ENCODE peak calls at places on chromosomes 6 and 20, in four cellular contexts. E, Q, U and L are unnamed samples.

GRCh38 chr20:33130553-33130952 is 37.4 kb upstream of the BPIFA2 start:
- DNase-seq in E (peak; percentile 92), Q (no peak), U (no peak), L (no peak)

GRCh38 chr6:166932616-166933015 is 23.7 kb downstream of the RNASET2 start:
- DNase-seq in E (no peak), Q (no peak), U (no peak), L (no peak)

GRCh38 chr6:135362124-135362523 is 135.4 kb downstream of the AHI1 start:
- DNase-seq in E (no peak), Q (no peak), U (no peak), L (no peak)

GRCh38 chr6:136173519-136174507 is 76.3 kb downstream of the MTFR2 start:
- DNase-seq in E (no peak), Q (no peak), U (no peak), L (no peak)

GRCh38 chr6:111761783-111762312 is 111.4 kb downstream of the FYN start:
- DNase-seq in E (no peak), Q (no peak), U (no peak), L (peak; percentile 71)

GRCh38 chr6:42043787-42044475 is 6.4 kb upstream of the TAF8 start:
- DNase-seq in E (peak; percentile 85), Q (peak; percentile 89), U (peak; percentile 93), L (peak; percentile 92)

GRCh38 chr6:163349696-163350095 is 64.8 kb upstream of the QKI start:
- DNase-seq in E (no peak), Q (no peak), U (no peak), L (no peak)

GRCh38 chr6:10393544-10394225 is 21.2 kb downstream of the TFAP2A start:
- DNase-seq in E (no peak), Q (no peak), U (no peak), L (no peak)

GRCh38 chr6:137967689-137968467 is 100.8 kb downstream of the TNFAIP3 start:
- DNase-seq in E (peak; percentile 55), Q (no peak), U (no peak), L (no peak)

GRCh38 chr20:45052698-45053440 is 48.1 kb downstream of the KCNS1 start:
- DNase-seq in E (peak; percentile 68), Q (peak; percentile 34), U (no peak), L (no peak)

GRCh38 chr6:169589293-169589692 is 112.5 kb downstream of the WDR27 start:
- DNase-seq in E (peak; percentile 40), Q (peak; percentile 18), U (no peak), L (peak; percentile 82)

GRCh38 chr6:113672691-113673149 is 184.4 kb upstream of the MARCKS start:
- DNase-seq in E (peak; percentile 74), Q (no peak), U (peak; percentile 67), L (no peak)

GRCh38 chr6:45663181-45664180 is 285.7 kb upstream of the SUPT3H start:
- DNase-seq in E (peak; percentile 77), Q (peak; percentile 36), U (no peak), L (peak; percentile 51)

GRCh38 chr6:53659458-53659857 is 6.1 kb downstream of the KLHL31 start:
- DNase-seq in E (no peak), Q (no peak), U (no peak), L (no peak)

GRCh38 chr6:156427345-156427744 is 349.8 kb upstream of the ARID1B start:
- DNase-seq in E (peak; percentile 46), Q (no peak), U (no peak), L (no peak)

GRCh38 chr6:41599015-41599835 is 39.0 kb upstream of the MDFI start:
- DNase-seq in E (no peak), Q (no peak), U (peak; percentile 58), L (no peak)

DNA sequence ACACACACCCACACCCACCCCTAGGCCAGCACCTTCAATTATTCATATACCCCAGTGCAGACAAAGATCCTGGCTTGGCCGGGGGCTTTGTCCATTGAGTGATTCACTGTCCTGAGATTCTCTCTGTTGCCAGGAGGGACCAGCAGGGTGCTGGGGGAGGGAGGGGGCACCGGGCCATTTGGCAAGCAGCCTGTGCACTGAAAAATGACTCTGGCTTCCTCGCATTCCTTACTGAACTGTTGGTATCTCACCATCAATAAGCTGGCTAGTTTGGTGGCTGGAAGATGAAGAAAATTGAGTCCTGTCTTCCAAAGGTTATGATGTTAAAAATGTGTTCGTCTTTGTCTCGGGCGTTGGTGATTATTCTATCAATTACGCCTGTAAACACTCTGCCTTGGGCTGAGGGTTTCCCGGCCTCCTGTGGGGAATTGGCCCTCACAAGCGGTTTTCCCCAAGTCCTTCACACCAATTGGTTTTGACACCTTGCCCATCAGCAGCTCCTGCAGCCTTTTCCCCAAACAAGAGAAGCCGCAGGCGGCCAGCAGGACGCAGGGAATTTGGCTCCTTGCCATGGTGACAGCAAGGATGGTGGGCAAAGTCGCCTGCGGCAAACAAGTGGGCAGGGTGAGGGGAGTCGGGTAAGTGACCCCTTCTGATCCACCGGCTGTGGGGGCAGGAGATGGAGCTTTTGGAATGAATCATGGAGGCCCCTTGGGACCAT is 4.9 kb downstream of the VSTM2L start:
- DNase-seq in E (peak; percentile 86), Q (no peak), U (no peak), L (no peak)
- H3K27ac ChIP-seq in E (no peak overlapping the region), Q (no peak overlapping the region), U (no peak overlapping the region), L (no peak overlapping the region)

GRCh38 chr20:19078448-19079373 is 133.7 kb upstream of the SLC24A3 start:
- DNase-seq in E (no peak), Q (no peak), U (no peak), L (no peak)
- H3K27me3 ChIP-seq in E (no peaks in the 10 kb centered on the region), Q (no peaks in the 10 kb centered on the region), U (no peaks in the 10 kb centered on the region), L (no peaks in the 10 kb centered on the region)

GRCh38 chr6:164693934-164694333 is 615.5 kb downstream of the C6orf118 start:
- DNase-seq in E (no peak), Q (no peak), U (no peak), L (no peak)
- H3K27ac ChIP-seq in E (no peak overlapping the region), Q (no peak overlapping the region), U (no peak overlapping the region), L (no peak overlapping the region)

GRCh38 chr20:64043768-64044167 is 5.7 kb downstream of the SOX18 start:
- DNase-seq in E (no peak), Q (no peak), U (no peak), L (no peak)
- H3K27me3 ChIP-seq in E (peaks cover 31% of the 10 kb centered on the region), Q (no peaks in the 10 kb centered on the region), U (peaks cover 38% of the 10 kb centered on the region), L (no peaks in the 10 kb centered on the region)

DNA sequence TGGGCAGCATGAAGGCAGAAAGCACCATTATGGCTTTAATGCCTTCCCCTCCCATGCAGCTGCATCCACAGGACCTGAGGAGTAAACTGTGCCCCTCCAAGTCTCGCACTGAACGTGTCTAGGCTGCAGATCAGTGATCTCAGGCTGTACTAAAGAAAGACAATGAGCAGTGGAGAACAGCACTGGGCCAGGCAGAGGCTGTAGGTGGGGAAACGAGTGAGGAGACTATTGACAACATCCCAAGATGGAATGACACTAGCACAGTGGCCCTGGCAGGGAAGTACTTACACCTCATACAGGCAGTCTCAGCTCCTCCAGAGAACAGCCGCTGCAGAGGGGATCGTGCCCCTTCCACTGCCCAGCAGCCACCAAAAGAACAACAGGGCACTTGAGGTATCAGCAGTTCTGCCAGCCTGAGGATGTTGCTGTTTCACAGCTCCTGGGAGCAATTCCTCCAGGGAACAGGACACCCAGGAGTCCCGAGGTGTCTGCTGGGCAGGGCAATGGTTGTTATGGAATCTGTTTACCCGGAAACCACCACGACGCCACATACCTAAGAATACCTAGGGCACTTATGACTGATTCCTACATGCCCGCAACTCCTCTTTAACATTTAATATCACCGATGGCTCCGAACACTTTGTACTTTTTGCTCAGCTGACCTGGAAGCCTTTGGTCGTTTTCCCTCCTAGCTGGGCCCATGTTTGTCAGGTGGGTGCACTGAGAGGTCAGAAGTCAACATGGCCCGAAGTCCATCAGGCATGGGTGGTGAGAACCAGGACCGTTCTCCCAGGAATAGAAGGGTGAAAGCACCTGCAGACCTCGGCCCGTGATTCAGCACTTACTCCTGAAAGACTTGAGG is 79.1 kb downstream of the SLC22A23 start:
- DNase-seq in E (peak; percentile 30), Q (no peak), U (no peak), L (no peak)
- H3K27ac ChIP-seq in E (no peak overlapping the region), Q (no peak overlapping the region), U (peak overlapping the region; percentile 6), L (peak overlapping the region; percentile 20)

DNA sequence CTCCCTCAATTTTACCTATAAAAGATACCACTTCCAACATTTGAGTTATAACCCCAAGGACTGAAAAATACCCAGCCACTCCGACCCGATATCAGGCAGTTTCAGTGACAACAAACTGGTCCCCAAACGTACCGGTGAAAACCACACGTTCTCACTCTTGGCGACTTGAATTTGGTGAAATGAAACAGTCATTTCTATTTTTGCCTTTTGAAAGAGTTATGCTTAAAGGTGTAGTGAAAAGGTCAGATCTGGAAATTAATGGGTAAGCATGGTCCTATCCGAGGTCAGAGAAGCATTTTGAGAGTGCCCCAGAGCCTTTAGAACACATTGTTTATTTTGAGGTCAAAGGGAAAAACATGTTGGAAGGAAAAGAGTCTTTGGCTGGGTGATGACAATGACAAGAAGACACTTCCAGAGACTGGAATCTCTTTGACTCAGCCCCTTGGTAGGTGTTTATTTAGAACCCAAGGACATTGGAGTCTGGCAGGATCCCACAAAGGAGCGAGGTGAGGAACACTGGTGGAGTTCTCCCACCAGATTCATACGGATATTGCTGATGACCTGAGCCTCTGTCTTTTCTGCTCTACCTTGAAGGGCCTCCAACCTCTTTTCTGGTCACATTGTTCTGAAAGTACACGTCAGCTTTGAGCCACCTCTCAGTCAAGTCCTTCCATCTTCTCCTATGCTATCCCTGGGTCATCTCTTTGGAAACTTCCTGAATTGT is 235.0 kb downstream of the GMPR start:
- DNase-seq in E (no peak), Q (peak; percentile 23), U (no peak), L (no peak)
- H3K27me3 ChIP-seq in E (no peaks in the 10 kb centered on the region), Q (no peaks in the 10 kb centered on the region), U (no peaks in the 10 kb centered on the region), L (no peaks in the 10 kb centered on the region)

GRCh38 chr6:138987299-138987642 is 782 bp downstream of the REPS1 start:
- DNase-seq in E (no peak), Q (no peak), U (peak; percentile 77), L (peak; percentile 27)
- H3K27ac ChIP-seq in E (peak overlapping the region; percentile 63), Q (peak overlapping the region; percentile 74), U (peak overlapping the region; percentile 95), L (peak overlapping the region; percentile 89)

DNA sequence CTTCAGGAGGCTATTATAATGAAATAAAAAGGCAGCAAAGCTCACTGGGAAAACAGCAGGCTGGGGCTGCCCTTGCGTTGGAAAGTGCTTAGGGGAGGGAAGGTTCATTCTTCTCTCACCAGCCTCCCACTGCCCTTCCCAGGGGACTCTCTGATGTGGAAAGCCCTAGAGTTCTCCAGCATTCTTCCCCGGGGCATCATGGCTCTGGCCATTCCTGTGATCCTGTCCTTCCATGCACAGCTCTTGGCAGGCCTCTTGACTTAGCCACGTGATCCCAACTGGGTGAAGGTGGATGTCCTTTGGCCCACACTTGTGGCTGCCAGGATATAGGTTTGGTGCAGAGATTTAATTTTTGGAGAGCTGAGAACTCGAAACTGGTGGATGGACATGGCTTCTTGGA is 58.0 kb upstream of the ZNF831 start:
- DNase-seq in E (no peak), Q (no peak), U (no peak), L (no peak)
- H3K27me3 ChIP-seq in E (peaks cover under 1% of the 10 kb centered on the region), Q (no peaks in the 10 kb centered on the region), U (no peaks in the 10 kb centered on the region), L (no peaks in the 10 kb centered on the region)

GRCh38 chr20:62768815-62769287 is 27.4 kb upstream of the MRGBP start:
- DNase-seq in E (peak; percentile 40), Q (no peak), U (no peak), L (no peak)

GRCh38 chr20:62770111-62770910 is 26.0 kb upstream of the MRGBP start:
- DNase-seq in E (no peak), Q (no peak), U (no peak), L (no peak)

GRCh38 chr20:62769346-62770071 is 26.8 kb upstream of the MRGBP start:
- DNase-seq in E (no peak), Q (no peak), U (no peak), L (no peak)

GRCh38 chr20:62766716-62767115 is 29.6 kb upstream of the MRGBP start:
- DNase-seq in E (no peak), Q (no peak), U (no peak), L (no peak)

GRCh38 chr20:62768234-62768814 is 27.9 kb upstream of the MRGBP start:
- DNase-seq in E (no peak), Q (no peak), U (no peak), L (no peak)
- H3K27ac ChIP-seq in E (no peak overlapping the region), Q (no peak overlapping the region), U (no peak overlapping the region), L (no peak overlapping the region)